ENCODE peak calls at places on chromosomes 3 and 15, in nine cellular contexts. R is esophagus muscularis mucosa; I is naive thymus-derived CD4-positive, alpha-beta T cell; D is endodermal cell; Z is thoracic aorta; X is kidney; O is lower lobe of right lung; H is sigmoid colon; F is Peyer's patch. J is an unnamed sample. For H3K9me3, the result is how much of the 10 kb centered on the place peaks cover.

GRCh38 chr3:36480916-36481648 is 100.8 kb downstream of the STAC start:
- DNase-seq in R (no peak), I (no peak), D (no peak), Z (no peak), X (no peak), O (no peak), H (no peak), F (no peak), J (no peak)

GRCh38 chr15:89068325-89068784 is 19.9 kb upstream of the ABHD2 start:
- DNase-seq in R (no peak), I (no peak), D (no peak), Z (no peak), X (no peak), O (no peak), H (no peak), F (no peak), J (no peak)

GRCh38 chr3:67642734-67643133 is 11.7 kb downstream of the SUCLG2 start:
- DNase-seq in R (no peak), I (no peak), D (no peak), Z (no peak), X (no peak), O (no peak), H (no peak), F (peak), J (no peak)

GRCh38 chr15:85168642-85169173 is 187.1 kb downstream of the PDE8A start:
- DNase-seq in R (no peak), I (peak), D (peak), Z (no peak), X (no peak), O (peak), H (no peak), F (peak), J (peak)

GRCh38 chr3:66487475-66487874 is 13.3 kb downstream of the LRIG1 start:
- DNase-seq in R (no peak), I (no peak), D (no peak), Z (no peak), X (no peak), O (no peak), H (no peak), F (no peak), J (no peak)

GRCh38 chr3:71103430-71103881 is 480.1 kb downstream of the FOXP1 start:
- DNase-seq in R (no peak), I (no peak), D (no peak), Z (no peak), X (no peak), O (peak), H (peak), F (peak), J (no peak)

GRCh38 chr3:118936811-118937210 is 97.8 kb downstream of the IGSF11 start:
- DNase-seq in R (no peak), I (no peak), D (no peak), Z (no peak), X (no peak), O (no peak), H (no peak), F (no peak), J (no peak)

GRCh38 chr3:154904328-154904727 is 175.8 kb upstream of the MME start:
- DNase-seq in R (no peak), I (no peak), D (peak), Z (no peak), X (no peak), O (no peak), H (no peak), F (no peak), J (no peak)

GRCh38 chr15:90750186-90750585 is 33.0 kb downstream of the BLM start:
- DNase-seq in R (no peak), I (no peak), D (no peak), Z (no peak), X (no peak), O (no peak), H (no peak), F (no peak), J (peak)

GRCh38 chr3:56801151-56801596 is 575 bp downstream of the ARHGEF3 start:
- DNase-seq in R (no peak), I (peak), D (peak), Z (no peak), X (no peak), O (no peak), H (no peak), F (peak), J (peak)

GRCh38 chr3:38738630-38739395 is 77.2 kb downstream of the SCN10A start:
- DNase-seq in R (no peak), I (no peak), D (peak), Z (no peak), X (no peak), O (no peak), H (no peak), F (no peak), J (no peak)

GRCh38 chr15:62164500-62165028 is 521 bp downstream of the C2CD4B start:
- DNase-seq in R (no peak), I (no peak), D (peak), Z (no peak), X (peak), O (peak), H (no peak), F (no peak), J (peak)

GRCh38 chr3:108804956-108805355 is 17.6 kb upstream of the TRAT1 start:
- DNase-seq in R (no peak), I (no peak), D (no peak), Z (no peak), X (no peak), O (no peak), H (no peak), F (peak), J (no peak)
- H3K27ac ChIP-seq in R (no peak), I (no peak), D (no peak), Z (no peak), X (no peak), O (no peak), H (no peak), F (no peak), J (no peak)

DNA sequence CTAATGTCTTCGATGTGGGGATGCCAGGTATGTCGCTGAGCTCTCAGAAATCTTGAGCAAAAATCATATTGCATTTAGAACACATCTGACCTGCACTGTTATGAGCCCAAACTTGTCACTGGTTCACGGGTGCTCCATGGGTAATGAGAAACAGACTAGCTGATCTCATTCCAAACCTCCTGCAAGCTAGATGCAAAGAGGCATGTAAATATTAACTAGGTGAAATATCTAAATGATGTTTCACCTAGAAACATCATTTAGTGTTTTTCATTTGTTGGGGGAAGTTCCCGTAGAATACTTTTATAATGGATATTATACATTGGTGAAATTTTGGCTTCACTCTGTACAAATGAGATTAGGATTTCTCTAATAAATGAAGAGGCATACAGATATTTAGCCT is 549.3 kb downstream of the OCA2 start:
- DNase-seq in R (peak), I (no peak), D (no peak), Z (no peak), X (no peak), O (no peak), H (no peak), F (no peak), J (no peak)
- H3K9me3 ChIP-seq in R (under half), I (under half), D (under half), Z (under half), X (under half), O (under half), H (under half), F (under half), J (under half)

GRCh38 chr3:132311860-132312259 is 5.3 kb upstream of the ACP3 start:
- DNase-seq in R (no peak), I (no peak), D (no peak), Z (no peak), X (no peak), O (no peak), H (no peak), F (no peak), J (no peak)

GRCh38 chr3:132318451-132318850 is 1.2 kb downstream of the ACP3 start:
- DNase-seq in R (no peak), I (no peak), D (no peak), Z (no peak), X (no peak), O (no peak), H (no peak), F (no peak), J (no peak)

GRCh38 chr3:132315851-132316250 is 1.4 kb upstream of the ACP3 start:
- DNase-seq in R (no peak), I (no peak), D (no peak), Z (no peak), X (no peak), O (no peak), H (no peak), F (no peak), J (no peak)

GRCh38 chr3:132321321-132321720 is 4.1 kb downstream of the ACP3 start:
- DNase-seq in R (no peak), I (no peak), D (no peak), Z (no peak), X (no peak), O (no peak), H (no peak), F (no peak), J (no peak)

DNA sequence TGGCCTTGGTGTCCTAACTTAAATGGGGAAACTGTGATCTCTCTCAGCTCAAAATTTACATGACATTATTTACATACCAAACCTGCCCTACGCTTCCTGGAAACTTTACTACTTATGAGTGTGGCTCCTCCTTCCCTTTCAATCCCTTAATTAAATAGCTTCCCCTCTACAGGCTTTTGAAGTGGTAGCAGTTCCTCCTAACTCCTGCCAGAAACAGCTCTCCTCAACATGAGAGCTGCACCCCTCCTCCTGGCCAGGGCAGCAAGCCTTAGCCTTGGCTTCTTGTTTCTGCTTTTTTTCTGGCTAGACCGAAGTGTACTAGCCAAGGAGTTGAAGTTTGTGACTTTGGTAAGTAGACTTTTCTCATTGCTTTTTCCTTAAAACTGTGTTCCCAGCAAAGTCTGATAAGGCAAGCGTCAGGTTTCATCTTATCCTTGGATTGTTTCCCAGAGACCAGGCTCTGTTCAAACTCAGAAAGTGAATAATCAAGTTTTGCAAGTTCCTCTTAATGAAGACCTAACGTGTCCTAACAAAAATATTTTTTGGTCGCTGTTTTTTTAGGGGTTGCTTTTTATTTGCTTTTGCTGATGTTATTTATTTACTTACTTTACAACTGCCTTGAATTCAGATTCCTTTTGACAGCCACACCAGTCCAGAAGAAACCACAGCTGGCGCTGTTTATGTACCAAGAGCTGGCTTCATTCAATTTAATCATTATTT is at the start of gene ACP3:
- DNase-seq in R (no peak), I (no peak), D (peak), Z (no peak), X (no peak), O (peak), H (no peak), F (no peak), J (no peak)
- H3K4me3 ChIP-seq in R (peak), I (no peak), D (peak), Z (peak), X (peak), O (peak), H (peak), F (no peak), J (no peak)

GRCh38 chr3:123412076-123412475 is 36.8 kb downstream of the ADCY5 start:
- DNase-seq in R (no peak), I (no peak), D (peak), Z (no peak), X (peak), O (no peak), H (no peak), F (no peak), J (no peak)
- H3K27ac ChIP-seq in R (peak), I (no peak), D (no peak), Z (peak), X (peak), O (peak), H (peak), F (peak), J (no peak)

DNA sequence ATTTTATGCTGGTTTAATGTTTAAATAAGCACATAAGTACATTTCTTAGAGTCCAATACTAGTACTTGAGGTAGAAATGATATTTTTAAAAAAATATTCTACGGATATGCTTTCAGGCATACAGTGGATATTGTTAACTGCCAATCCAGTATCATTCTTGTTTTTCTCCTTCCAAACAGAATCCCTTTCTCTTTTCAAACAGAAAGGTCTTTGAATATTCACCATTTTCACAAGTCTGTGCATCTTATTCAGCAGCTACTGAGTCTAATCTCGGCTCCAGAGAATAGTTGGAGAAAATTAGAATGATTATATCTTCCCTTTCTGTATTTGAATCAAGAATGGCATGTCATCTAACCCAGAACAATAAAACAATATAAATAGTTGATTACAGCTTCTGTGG is 174.5 kb downstream of the GOLGA6L6 start:
- DNase-seq in R (no peak), I (no peak), D (no peak), Z (no peak), X (no peak), O (no peak), H (no peak), F (no peak), J (no peak)
- H3K9me3 ChIP-seq in R (under half), I (under half), D (half or more), Z (under half), X (under half), O (under half), H (under half), F (under half), J (under half)

GRCh38 chr3:108642526-108642925 is 53.0 kb downstream of the DZIP3 start:
- DNase-seq in R (no peak), I (no peak), D (no peak), Z (no peak), X (no peak), O (no peak), H (no peak), F (no peak), J (no peak)
- H3K4me3 ChIP-seq in R (no peak), I (no peak), D (no peak), Z (no peak), X (no peak), O (no peak), H (no peak), F (no peak), J (no peak)

DNA sequence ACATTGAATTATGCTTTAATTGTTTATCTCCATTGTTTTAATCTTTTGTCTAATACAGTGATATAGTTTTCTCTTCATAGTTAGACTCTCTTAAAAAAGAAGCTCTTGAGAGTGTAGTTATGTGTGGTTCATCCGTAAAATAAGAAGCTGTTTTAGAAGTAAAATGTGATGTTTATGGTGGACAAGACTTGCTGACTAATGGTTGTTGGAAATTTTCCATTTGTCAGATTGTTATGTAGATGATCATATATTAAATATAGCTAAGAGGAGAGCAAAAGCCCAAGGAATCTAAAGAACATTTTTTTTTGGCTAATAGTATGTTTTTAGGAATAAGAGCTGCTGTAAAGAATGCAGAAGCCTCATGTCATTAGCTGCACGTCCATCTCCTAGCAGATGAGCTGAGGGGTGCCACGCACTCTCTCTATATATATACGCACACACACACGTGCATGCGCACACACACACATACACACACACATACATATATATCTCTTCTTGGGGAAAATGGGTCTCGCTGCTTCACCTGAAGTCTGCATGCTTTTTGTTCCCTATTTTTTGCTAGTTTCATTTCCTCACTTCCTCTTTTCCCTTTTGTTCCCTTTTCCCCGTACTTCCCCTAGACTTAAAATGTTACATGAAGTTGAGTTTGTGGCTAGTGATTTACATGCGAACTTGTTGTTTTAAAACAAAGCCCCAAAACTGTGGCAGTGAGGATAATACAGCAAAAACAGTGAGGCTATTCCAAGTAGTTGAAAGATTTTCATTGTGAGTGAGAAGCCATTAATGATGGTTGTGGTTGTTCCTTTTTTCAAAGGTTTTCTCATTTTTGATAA is 107.8 kb downstream of the MBNL1 start:
- DNase-seq in R (no peak), I (no peak), D (no peak), Z (no peak), X (no peak), O (peak), H (no peak), F (peak), J (no peak)
- H3K27ac ChIP-seq in R (peak), I (peak), D (no peak), Z (peak), X (no peak), O (peak), H (peak), F (peak), J (peak)

DNA sequence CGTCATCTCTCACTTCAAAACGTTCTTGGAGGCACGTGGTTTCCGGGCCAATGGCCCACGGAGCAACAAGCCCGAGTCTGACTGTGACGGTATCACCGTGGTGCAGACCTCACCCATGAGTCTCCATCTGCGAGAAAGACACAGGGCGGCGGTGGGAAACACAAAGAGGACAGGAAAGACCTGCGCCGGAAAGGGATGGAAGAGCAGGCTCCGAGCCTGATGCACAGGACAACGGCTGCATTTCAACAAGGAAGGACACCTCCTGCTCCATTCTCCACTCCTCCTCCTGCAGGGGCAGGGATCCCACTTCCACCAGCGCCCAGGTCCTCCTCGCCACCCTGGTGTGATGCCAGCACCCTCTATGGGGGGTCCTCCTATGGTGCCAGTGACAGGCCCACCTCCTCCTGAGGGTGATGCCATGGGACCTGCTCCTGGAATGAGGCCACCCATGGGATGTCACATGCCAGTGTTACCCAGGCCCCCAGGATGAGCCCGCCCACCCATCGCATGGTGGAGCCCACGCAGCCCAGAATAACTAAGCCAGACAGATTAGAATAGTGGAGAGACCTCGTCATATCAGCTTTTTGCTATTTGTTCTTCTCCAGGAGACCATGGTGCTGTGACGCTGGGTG is 73.0 kb upstream of the PCSK6 start:
- DNase-seq in R (peak), I (no peak), D (no peak), Z (no peak), X (no peak), O (no peak), H (peak), F (no peak), J (no peak)
- H3K9me3 ChIP-seq in R (under half), I (under half), D (under half), Z (under half), X (under half), O (under half), H (under half), F (under half), J (under half)

J was measured in CD4-positive, CD25-positive, alpha-beta regulatory T cell.